ENCODE peak calls at places on chromosomes 7 and 10, in seven cellular contexts. L, D, O, S, R, Q and F are unnamed samples.

GRCh38 chr7:68841004-68841403 is 757.3 kb upstream of the AUTS2 start:
- DNase-seq in L (no peak), D (peak; percentile 21), O (no peak), S (no peak), R (no peak), Q (no peak), F (no peak)

GRCh38 chr10:87915989-87916388 is 52.6 kb downstream of the PTEN start:
- DNase-seq in L (peak; percentile 67), D (peak; percentile 40), O (no peak), S (no peak), R (no peak), Q (no peak), F (no peak)

GRCh38 chr10:121831777-121832176 is 96.1 kb downstream of the ATE1 start:
- DNase-seq in L (peak; percentile 30), D (peak; percentile 11), O (no peak), S (no peak), R (no peak), Q (no peak), F (no peak)

GRCh38 chr7:123569352-123569999 is 11.9 kb upstream of the NDUFA5 start:
- DNase-seq in L (no peak), D (no peak), O (no peak), S (no peak), R (no peak), Q (no peak), F (no peak)

GRCh38 chr7:33075818-33076483 is 13.4 kb upstream of the NT5C3A start:
- DNase-seq in L (no peak), D (no peak), O (no peak), S (no peak), R (no peak), Q (no peak), F (no peak)

GRCh38 chr10:94125856-94126255 is 132.1 kb downstream of the PLCE1 start:
- DNase-seq in L (peak; percentile 82), D (peak; percentile 89), O (no peak), S (no peak), R (no peak), Q (no peak), F (no peak)

GRCh38 chr7:31017036-31017747 is 34.9 kb upstream of the ADCYAP1R1 start:
- DNase-seq in L (no peak), D (no peak), O (no peak), S (no peak), R (no peak), Q (no peak), F (no peak)

GRCh38 chr10:129883029-129883428 is 81.0 kb downstream of the EBF3 start:
- DNase-seq in L (no peak), D (no peak), O (no peak), S (no peak), R (no peak), Q (no peak), F (no peak)

GRCh38 chr7:131546583-131547111 is 9.8 kb downstream of the PODXL start:
- DNase-seq in L (no peak), D (no peak), O (no peak), S (peak; percentile 59), R (no peak), Q (no peak), F (peak; percentile 11)